ENCODE peak calls at places on chromosomes 11 and 22, in nine cellular contexts. One of them, this sample, is unnamed.

GRCh38 chr11:47408598-47409439 is 429 bp downstream of the SLC39A13 start:
- DNase-seq in HL-60: no peak
- DNase-seq in tibial nerve: no peak
- DNase-seq in lower lobe of right lung: no peak
- DNase-seq in Calu3: peak
- DNase-seq in endodermal cell: peak
- DNase-seq in mucosa of descending colon: peak
- DNase-seq in HFFc6: peak
- DNase-seq in activated CD8-positive, alpha-beta T cell treated with anti-CD3 and anti-CD28 coated beads for 36 hours: no peak
- DNase-seq in this sample: no peak

GRCh38 chr11:132106336-132106982 is 736.0 kb downstream of the NTM start:
- DNase-seq in Calu3: no peak
- DNase-seq in mucosa of descending colon: no peak
- DNase-seq in lower lobe of right lung: no peak
- DNase-seq in HFFc6: no peak
- DNase-seq in HL-60: no peak
- DNase-seq in activated CD8-positive, alpha-beta T cell treated with anti-CD3 and anti-CD28 coated beads for 36 hours: no peak
- DNase-seq in tibial nerve: no peak
- DNase-seq in endodermal cell: no peak
- DNase-seq in this sample: no peak

GRCh38 chr22:26553056-26553752 is 36.7 kb downstream of the TPST2 start:
- DNase-seq in Calu3: no peak
- DNase-seq in mucosa of descending colon: no peak
- DNase-seq in lower lobe of right lung: no peak
- DNase-seq in endodermal cell: no peak
- DNase-seq in HL-60: no peak
- DNase-seq in activated CD8-positive, alpha-beta T cell treated with anti-CD3 and anti-CD28 coated beads for 36 hours: no peak
- DNase-seq in HFFc6: peak
- DNase-seq in tibial nerve: no peak
- DNase-seq in this sample: no peak

GRCh38 chr11:97611345-97611744 is 1221.5 kb downstream of the JRKL start:
- DNase-seq in HL-60: no peak
- DNase-seq in mucosa of descending colon: no peak
- DNase-seq in Calu3: no peak
- DNase-seq in activated CD8-positive, alpha-beta T cell treated with anti-CD3 and anti-CD28 coated beads for 36 hours: no peak
- DNase-seq in endodermal cell: no peak
- DNase-seq in tibial nerve: no peak
- DNase-seq in HFFc6: no peak
- DNase-seq in lower lobe of right lung: no peak
- DNase-seq in this sample: no peak

GRCh38 chr22:33853200-33854097 is 66.8 kb downstream of the LARGE1 start:
- DNase-seq in lower lobe of right lung: peak
- DNase-seq in mucosa of descending colon: peak
- DNase-seq in activated CD8-positive, alpha-beta T cell treated with anti-CD3 and anti-CD28 coated beads for 36 hours: peak
- DNase-seq in Calu3: peak
- DNase-seq in endodermal cell: no peak
- DNase-seq in tibial nerve: peak
- DNase-seq in HFFc6: peak
- DNase-seq in HL-60: no peak
- DNase-seq in this sample: no peak

GRCh38 chr22:38719196-38719595 is 13.5 kb downstream of the GTPBP1 start:
- DNase-seq in tibial nerve: no peak
- DNase-seq in lower lobe of right lung: no peak
- DNase-seq in HFFc6: no peak
- DNase-seq in mucosa of descending colon: no peak
- DNase-seq in Calu3: no peak
- DNase-seq in activated CD8-positive, alpha-beta T cell treated with anti-CD3 and anti-CD28 coated beads for 36 hours: no peak
- DNase-seq in endodermal cell: no peak
- DNase-seq in HL-60: no peak
- DNase-seq in this sample: no peak

GRCh38 chr11:121134758-121135312 is 33.8 kb downstream of the TECTA start:
- DNase-seq in mucosa of descending colon: no peak
- DNase-seq in tibial nerve: no peak
- DNase-seq in endodermal cell: no peak
- DNase-seq in HL-60: no peak
- DNase-seq in activated CD8-positive, alpha-beta T cell treated with anti-CD3 and anti-CD28 coated beads for 36 hours: no peak
- DNase-seq in lower lobe of right lung: no peak
- DNase-seq in HFFc6: no peak
- DNase-seq in Calu3: no peak
- DNase-seq in this sample: no peak

GRCh38 chr22:30923168-30923900 is 45.2 kb downstream of the MORC2 start:
- DNase-seq in HL-60: no peak
- DNase-seq in mucosa of descending colon: no peak
- DNase-seq in activated CD8-positive, alpha-beta T cell treated with anti-CD3 and anti-CD28 coated beads for 36 hours: no peak
- DNase-seq in Calu3: no peak
- DNase-seq in lower lobe of right lung: no peak
- DNase-seq in endodermal cell: no peak
- DNase-seq in HFFc6: no peak
- DNase-seq in tibial nerve: no peak
- DNase-seq in this sample: peak

GRCh38 chr11:72225411-72225951 is 914 bp downstream of the INPPL1 start:
- DNase-seq in HFFc6: no peak
- DNase-seq in tibial nerve: no peak
- DNase-seq in HL-60: no peak
- DNase-seq in activated CD8-positive, alpha-beta T cell treated with anti-CD3 and anti-CD28 coated beads for 36 hours: peak
- DNase-seq in mucosa of descending colon: no peak
- DNase-seq in lower lobe of right lung: peak
- DNase-seq in endodermal cell: peak
- DNase-seq in Calu3: no peak
- DNase-seq in this sample: peak

GRCh38 chr11:105219269-105219668 is 79.7 kb upstream of the CARD18 start:
- DNase-seq in lower lobe of right lung: no peak
- DNase-seq in tibial nerve: no peak
- DNase-seq in mucosa of descending colon: no peak
- DNase-seq in HFFc6: no peak
- DNase-seq in activated CD8-positive, alpha-beta T cell treated with anti-CD3 and anti-CD28 coated beads for 36 hours: no peak
- DNase-seq in endodermal cell: peak
- DNase-seq in HL-60: no peak
- DNase-seq in Calu3: no peak
- DNase-seq in this sample: no peak
- TF ChIP-seq CTCF in lower lobe of right lung: no peak
- TF ChIP-seq CTCF in tibial nerve: no peak
- TF ChIP-seq CTCF in mucosa of descending colon: no peak
- TF ChIP-seq CTCF in HFFc6: no peak
- TF ChIP-seq CTCF in activated CD8-positive, alpha-beta T cell treated with anti-CD3 and anti-CD28 coated beads for 36 hours: no peak
- TF ChIP-seq CTCF in endodermal cell: peak
- TF ChIP-seq CTCF in HL-60: no peak
- TF ChIP-seq CTCF in Calu3: no peak
- TF ChIP-seq CTCF in this sample: no peak

GRCh38 chr11:2526808-2527381 is 82.1 kb downstream of the KCNQ1 start:
- DNase-seq in activated CD8-positive, alpha-beta T cell treated with anti-CD3 and anti-CD28 coated beads for 36 hours: peak
- DNase-seq in HL-60: peak
- DNase-seq in HFFc6: no peak
- DNase-seq in tibial nerve: no peak
- DNase-seq in Calu3: peak
- DNase-seq in endodermal cell: peak
- DNase-seq in lower lobe of right lung: peak
- DNase-seq in mucosa of descending colon: peak
- DNase-seq in this sample: peak
- TF ChIP-seq CTCF in activated CD8-positive, alpha-beta T cell treated with anti-CD3 and anti-CD28 coated beads for 36 hours: no peak
- TF ChIP-seq CTCF in HL-60: no peak
- TF ChIP-seq CTCF in HFFc6: peak
- TF ChIP-seq CTCF in tibial nerve: no peak
- TF ChIP-seq CTCF in Calu3: peak
- TF ChIP-seq CTCF in endodermal cell: peak
- TF ChIP-seq CTCF in lower lobe of right lung: peak
- TF ChIP-seq CTCF in mucosa of descending colon: peak
- TF ChIP-seq CTCF in this sample: peak

GRCh38 chr11:106585061-106585460 is 433.2 kb downstream of the GUCY1A2 start:
- DNase-seq in endodermal cell: peak
- DNase-seq in activated CD8-positive, alpha-beta T cell treated with anti-CD3 and anti-CD28 coated beads for 36 hours: no peak
- DNase-seq in tibial nerve: no peak
- DNase-seq in mucosa of descending colon: no peak
- DNase-seq in lower lobe of right lung: no peak
- DNase-seq in HL-60: no peak
- DNase-seq in Calu3: no peak
- DNase-seq in HFFc6: peak
- DNase-seq in this sample: no peak
- TF ChIP-seq CTCF in endodermal cell: peak
- TF ChIP-seq CTCF in activated CD8-positive, alpha-beta T cell treated with anti-CD3 and anti-CD28 coated beads for 36 hours: no peak
- TF ChIP-seq CTCF in tibial nerve: no peak
- TF ChIP-seq CTCF in mucosa of descending colon: no peak
- TF ChIP-seq CTCF in lower lobe of right lung: no peak
- TF ChIP-seq CTCF in HL-60: no peak
- TF ChIP-seq CTCF in Calu3: no peak
- TF ChIP-seq CTCF in HFFc6: peak
- TF ChIP-seq CTCF in this sample: peak

GRCh38 chr11:94871491-94872185 is 101.7 kb downstream of the CWC15 start:
- DNase-seq in HFFc6: no peak
- DNase-seq in endodermal cell: peak
- DNase-seq in HL-60: no peak
- DNase-seq in mucosa of descending colon: no peak
- DNase-seq in lower lobe of right lung: no peak
- DNase-seq in activated CD8-positive, alpha-beta T cell treated with anti-CD3 and anti-CD28 coated beads for 36 hours: no peak
- DNase-seq in tibial nerve: no peak
- DNase-seq in Calu3: no peak
- DNase-seq in this sample: no peak
- TF ChIP-seq CTCF in HFFc6: no peak
- TF ChIP-seq CTCF in endodermal cell: no peak
- TF ChIP-seq CTCF in HL-60: no peak
- TF ChIP-seq CTCF in mucosa of descending colon: no peak
- TF ChIP-seq CTCF in lower lobe of right lung: no peak
- TF ChIP-seq CTCF in activated CD8-positive, alpha-beta T cell treated with anti-CD3 and anti-CD28 coated beads for 36 hours: no peak
- TF ChIP-seq CTCF in tibial nerve: no peak
- TF ChIP-seq CTCF in Calu3: no peak
- TF ChIP-seq CTCF in this sample: no peak

DNA sequence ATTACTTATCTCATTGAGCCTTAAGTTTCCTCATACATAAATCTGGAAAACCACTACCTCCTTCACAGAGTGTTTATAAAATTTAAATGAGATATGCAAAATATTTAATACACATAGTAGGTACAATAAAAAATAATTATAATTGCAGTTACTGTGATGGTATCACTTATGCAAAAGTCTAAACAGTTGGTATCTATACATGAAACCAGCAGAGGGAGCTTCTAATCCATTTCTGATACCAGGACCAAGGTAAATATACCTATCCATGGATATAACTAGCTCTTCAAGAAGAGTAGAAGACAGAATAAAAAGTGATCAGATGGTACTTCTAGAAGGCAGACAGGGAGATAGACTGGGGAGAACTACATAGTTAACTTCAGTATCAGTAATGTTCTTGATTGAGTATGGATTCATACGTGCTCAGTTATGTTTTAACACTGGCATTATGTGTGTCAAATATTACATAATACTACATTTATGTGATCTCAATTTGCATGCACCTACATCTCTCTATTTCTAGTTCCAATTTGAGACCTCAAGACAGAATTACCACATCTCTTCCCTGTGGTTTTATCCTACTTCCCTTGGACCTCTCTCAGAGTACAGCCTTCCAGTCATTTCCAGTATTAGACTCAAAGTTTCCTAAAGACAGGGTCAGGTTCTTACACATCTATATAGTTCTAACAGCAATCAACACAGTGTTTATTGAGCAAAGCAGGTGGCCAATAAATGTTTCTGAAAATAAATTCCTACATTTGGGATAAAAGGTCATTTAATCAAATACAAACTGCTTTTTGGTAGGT is 13.7 kb upstream of the TSG101 start:
- DNase-seq in Calu3: no peak
- DNase-seq in activated CD8-positive, alpha-beta T cell treated with anti-CD3 and anti-CD28 coated beads for 36 hours: no peak
- DNase-seq in HFFc6: peak
- DNase-seq in mucosa of descending colon: no peak
- DNase-seq in lower lobe of right lung: no peak
- DNase-seq in endodermal cell: no peak
- DNase-seq in tibial nerve: no peak
- DNase-seq in HL-60: no peak
- DNase-seq in this sample: no peak
- TF ChIP-seq CTCF in Calu3: no peak
- TF ChIP-seq CTCF in activated CD8-positive, alpha-beta T cell treated with anti-CD3 and anti-CD28 coated beads for 36 hours: peak
- TF ChIP-seq CTCF in HFFc6: peak
- TF ChIP-seq CTCF in mucosa of descending colon: no peak
- TF ChIP-seq CTCF in lower lobe of right lung: peak
- TF ChIP-seq CTCF in endodermal cell: peak
- TF ChIP-seq CTCF in tibial nerve: no peak
- TF ChIP-seq CTCF in HL-60: peak
- TF ChIP-seq CTCF in this sample: peak

GRCh38 chr22:24133187-24133965 is 47.9 kb upstream of the SUSD2 start:
- DNase-seq in HFFc6: no peak
- DNase-seq in tibial nerve: no peak
- DNase-seq in Calu3: no peak
- DNase-seq in HL-60: no peak
- DNase-seq in mucosa of descending colon: no peak
- DNase-seq in endodermal cell: peak
- DNase-seq in activated CD8-positive, alpha-beta T cell treated with anti-CD3 and anti-CD28 coated beads for 36 hours: peak
- DNase-seq in lower lobe of right lung: peak
- DNase-seq in this sample: no peak

GRCh38 chr22:24125942-24126341 is 55.3 kb upstream of the SUSD2 start:
- DNase-seq in Calu3: no peak
- DNase-seq in mucosa of descending colon: no peak
- DNase-seq in lower lobe of right lung: no peak
- DNase-seq in HL-60: no peak
- DNase-seq in activated CD8-positive, alpha-beta T cell treated with anti-CD3 and anti-CD28 coated beads for 36 hours: no peak
- DNase-seq in endodermal cell: no peak
- DNase-seq in tibial nerve: no peak
- DNase-seq in HFFc6: no peak
- DNase-seq in this sample: no peak

GRCh38 chr22:24128024-24128423 is 53.3 kb upstream of the SUSD2 start:
- DNase-seq in HFFc6: peak
- DNase-seq in HL-60: no peak
- DNase-seq in tibial nerve: no peak
- DNase-seq in lower lobe of right lung: no peak
- DNase-seq in mucosa of descending colon: no peak
- DNase-seq in activated CD8-positive, alpha-beta T cell treated with anti-CD3 and anti-CD28 coated beads for 36 hours: no peak
- DNase-seq in Calu3: no peak
- DNase-seq in endodermal cell: no peak
- DNase-seq in this sample: no peak

GRCh38 chr22:24129980-24130379 is 51.3 kb upstream of the SUSD2 start:
- DNase-seq in lower lobe of right lung: peak
- DNase-seq in Calu3: no peak
- DNase-seq in endodermal cell: no peak
- DNase-seq in mucosa of descending colon: no peak
- DNase-seq in tibial nerve: no peak
- DNase-seq in HFFc6: no peak
- DNase-seq in HL-60: no peak
- DNase-seq in activated CD8-positive, alpha-beta T cell treated with anti-CD3 and anti-CD28 coated beads for 36 hours: no peak
- DNase-seq in this sample: no peak

DNA sequence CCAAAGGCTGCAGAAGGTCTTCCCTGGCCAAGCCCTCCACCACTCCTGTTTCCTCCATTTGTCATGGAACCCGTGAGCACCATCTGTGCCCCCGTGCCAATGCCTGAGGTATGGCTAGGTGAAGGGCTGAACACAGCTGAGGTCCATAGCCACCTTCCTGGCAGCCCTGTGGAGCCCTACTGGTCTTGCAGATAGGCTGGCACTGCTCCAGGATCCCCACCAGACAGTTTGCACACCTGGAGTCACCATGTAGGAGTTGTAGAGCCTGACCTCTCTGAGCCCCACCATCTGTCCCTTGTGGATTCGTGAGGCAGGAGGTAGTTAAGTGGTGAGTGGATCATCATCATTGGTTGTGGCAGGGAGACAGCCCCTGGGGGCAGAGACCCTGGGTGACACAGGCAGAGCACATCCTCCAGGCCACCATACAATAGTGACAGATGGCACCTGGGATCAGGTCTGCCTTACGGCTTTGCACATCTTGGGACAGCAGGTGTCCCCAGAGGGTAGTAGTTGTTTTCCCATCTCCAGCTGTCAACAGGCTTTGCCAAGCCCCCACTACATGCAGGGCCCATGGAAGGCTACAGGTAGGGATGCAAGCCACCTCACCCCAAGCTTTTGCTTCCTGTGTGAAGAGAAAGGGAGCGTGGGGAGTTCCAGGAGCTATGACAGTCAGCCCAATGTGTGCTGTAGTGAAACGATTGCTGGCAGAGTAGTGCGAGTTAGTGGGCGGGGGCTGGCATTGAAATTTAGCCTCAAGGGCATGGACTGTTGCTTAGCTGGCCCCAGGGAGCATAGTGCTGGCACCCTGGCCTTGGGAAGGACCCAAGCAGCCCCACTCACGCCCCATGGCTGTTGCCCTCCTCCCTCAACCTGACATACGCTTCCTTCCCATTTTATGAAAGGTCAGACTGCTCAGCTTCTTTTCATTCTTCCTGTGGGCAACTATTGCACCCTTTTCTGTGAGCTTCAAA is 52.4 kb upstream of the SUSD2 start:
- DNase-seq in tibial nerve: no peak
- DNase-seq in HFFc6: no peak
- DNase-seq in HL-60: no peak
- DNase-seq in Calu3: no peak
- DNase-seq in endodermal cell: no peak
- DNase-seq in activated CD8-positive, alpha-beta T cell treated with anti-CD3 and anti-CD28 coated beads for 36 hours: no peak
- DNase-seq in lower lobe of right lung: peak
- DNase-seq in mucosa of descending colon: no peak
- DNase-seq in this sample: no peak
- TF ChIP-seq CTCF in tibial nerve: no peak
- TF ChIP-seq CTCF in HFFc6: no peak
- TF ChIP-seq CTCF in HL-60: no peak
- TF ChIP-seq CTCF in Calu3: no peak
- TF ChIP-seq CTCF in endodermal cell: no peak
- TF ChIP-seq CTCF in activated CD8-positive, alpha-beta T cell treated with anti-CD3 and anti-CD28 coated beads for 36 hours: no peak
- TF ChIP-seq CTCF in lower lobe of right lung: no peak
- TF ChIP-seq CTCF in mucosa of descending colon: no peak
- TF ChIP-seq CTCF in this sample: no peak